ENCODE peak calls at places on chromosomes 3 and 15, in eight cellular contexts. U is T1000; D is thoracic aorta; B is amniotic stem cell; F is stimulated activated CD8-positive, alpha-beta memory T cell treated with anti-CD3 and anti-CD28 coated beads, Interleukin-12 subunit alpha, Interleukin-12 subunit beta, amount 100 ng/mL, for 1 hour; A is NCI-H524; Q is H9; X is NCI-H1105 treated with DMSO at 0.1 percent for 48 hours. G is an unnamed sample.

GRCh38 chr3:42651248-42652091 is 2.0 kb upstream of the ZBTB47 start:
- DNase-seq in U (peak), D (no peak), B (peak), F (no peak), A (no peak), Q (peak), X (no peak), G (no peak)

GRCh38 chr15:74240002-74240568 is 4.0 kb downstream of the CCDC33 start:
- DNase-seq in U (peak), D (peak), B (peak), F (no peak), A (peak), Q (peak), X (peak), G (peak)

GRCh38 chr15:62940755-62941361 is 101.7 kb upstream of the TPM1 start:
- DNase-seq in U (peak), D (peak), B (peak), F (no peak), A (peak), Q (no peak), X (no peak), G (no peak)

GRCh38 chr3:74139648-74140047 is 474.8 kb downstream of the CNTN3 start:
- DNase-seq in U (no peak), D (no peak), B (no peak), F (no peak), A (peak), Q (no peak), X (no peak), G (no peak)

GRCh38 chr3:7630925-7631324 is 770.0 kb downstream of the GRM7 start:
- DNase-seq in U (no peak), D (no peak), B (no peak), F (no peak), A (no peak), Q (no peak), X (no peak), G (no peak)

GRCh38 chr15:58292761-58293175 is 139.0 kb upstream of the LIPC start:
- DNase-seq in U (no peak), D (no peak), B (no peak), F (no peak), A (no peak), Q (no peak), X (no peak), G (no peak)

GRCh38 chr15:74621936-74622335 is 6.3 kb downstream of the CLK3 start:
- DNase-seq in U (no peak), D (no peak), B (no peak), F (no peak), A (no peak), Q (peak), X (no peak), G (no peak)

GRCh38 chr15:75920079-75920478 is 16.4 kb downstream of the FBXO22 start:
- DNase-seq in U (no peak), D (no peak), B (no peak), F (no peak), A (no peak), Q (no peak), X (no peak), G (no peak)

GRCh38 chr3:150703756-150704344 is at the start of gene ERICH6:
- DNase-seq in U (peak), D (peak), B (peak), F (peak), A (peak), Q (peak), X (peak), G (peak)

GRCh38 chr3:192237992-192238608 is 489.2 kb downstream of the FGF12 start:
- DNase-seq in U (no peak), D (no peak), B (no peak), F (no peak), A (peak), Q (peak), X (no peak), G (no peak)

GRCh38 chr3:107846282-107846852 is 244.5 kb downstream of the CD47 start:
- DNase-seq in U (no peak), D (peak), B (peak), F (no peak), A (no peak), Q (peak), X (no peak), G (peak)

GRCh38 chr3:37862219-37862711 is 585 bp downstream of the CTDSPL start:
- DNase-seq in U (no peak), D (no peak), B (peak), F (no peak), A (no peak), Q (peak), X (peak), G (no peak)

GRCh38 chr15:33215941-33216872 is 21.7 kb upstream of the FMN1 start:
- DNase-seq in U (no peak), D (no peak), B (no peak), F (no peak), A (peak), Q (no peak), X (peak), G (peak)

GRCh38 chr15:88571153-88572029 is 24.9 kb upstream of the DET1 start:
- DNase-seq in U (no peak), D (no peak), B (no peak), F (no peak), A (peak), Q (no peak), X (no peak), G (no peak)

GRCh38 chr15:33675246-33675645 is 293.1 kb upstream of the CHRM5 start:
- DNase-seq in U (no peak), D (no peak), B (no peak), F (no peak), A (peak), Q (no peak), X (no peak), G (no peak)

GRCh38 chr3:131349946-131350347 is 31.6 kb upstream of the NUDT16 start:
- DNase-seq in U (peak), D (no peak), B (peak), F (no peak), A (no peak), Q (no peak), X (no peak), G (no peak)

GRCh38 chr3:119184808-119185690 is 11.7 kb downstream of the UPK1B start:
- DNase-seq in U (peak), D (no peak), B (peak), F (no peak), A (no peak), Q (no peak), X (no peak), G (no peak)

GRCh38 chr3:15331606-15332404 is 581 bp downstream of the SH3BP5 start:
- DNase-seq in U (peak), D (no peak), B (no peak), F (peak), A (peak), Q (peak), X (no peak), G (no peak)